ENCODE peak calls at places on chromosomes 6 and 20, in eight cellular contexts. Q is ovary, D is tibial nerve, C is PC-3, T is fibroblast of lung, N is astrocyte of the spinal cord, L is nephron progenitor cell, U is glutamatergic neuron. X is an unnamed sample.
A peak's percentile ranks its signal among the peaks of the same experiment; 100 is the strongest.

GRCh38 chr6:30544666-30545272 is 11.5 kb downstream of the GNL1 start:
- DNase-seq in Q (no peak), D (no peak), C (peak; percentile 84), T (peak; percentile 66), N (peak; percentile 77), L (peak; percentile 14), U (no peak), X (peak; percentile 53)

GRCh38 chr6:33757113-33757512 is 10.4 kb upstream of the IP6K3 start:
- DNase-seq in Q (no peak), D (no peak), C (no peak), T (no peak), N (no peak), L (no peak), U (no peak), X (no peak)

GRCh38 chr6:108875161-108875555 is 26.9 kb downstream of the ARMC2 start:
- DNase-seq in Q (no peak), D (no peak), C (no peak), T (no peak), N (no peak), L (no peak), U (no peak), X (no peak)

GRCh38 chr6:150203378-150203777 is 60.5 kb downstream of the PPP1R14C start:
- DNase-seq in Q (no peak), D (no peak), C (no peak), T (no peak), N (no peak), L (no peak), U (no peak), X (no peak)

GRCh38 chr6:140566706-140567330 is 1192.4 kb upstream of the CITED2 start:
- DNase-seq in Q (no peak), D (no peak), C (peak; percentile 22), T (peak; percentile 82), N (peak; percentile 71), L (no peak), U (no peak), X (no peak)

GRCh38 chr6:168618546-168619315 is 177.7 kb downstream of the SMOC2 start:
- DNase-seq in Q (no peak), D (no peak), C (no peak), T (no peak), N (no peak), L (no peak), U (no peak), X (no peak)

GRCh38 chr6:44422534-44422933 is 35.0 kb downstream of the CDC5L start:
- DNase-seq in Q (no peak), D (no peak), C (no peak), T (no peak), N (no peak), L (no peak), U (no peak), X (no peak)

GRCh38 chr6:157343732-157344131 is 20.4 kb upstream of the TMEM242 start:
- DNase-seq in Q (no peak), D (no peak), C (no peak), T (no peak), N (no peak), L (no peak), U (no peak), X (no peak)

GRCh38 chr6:14985366-14985765 is 260.5 kb upstream of the JARID2 start:
- DNase-seq in Q (no peak), D (no peak), C (no peak), T (no peak), N (no peak), L (no peak), U (no peak), X (no peak)

GRCh38 chr20:11426938-11427337 is 490.8 kb upstream of the BTBD3 start:
- DNase-seq in Q (no peak), D (no peak), C (no peak), T (no peak), N (no peak), L (no peak), U (no peak), X (no peak)

GRCh38 chr6:159590794-159591193 is 102.2 kb downstream of the SOD2 start:
- DNase-seq in Q (no peak), D (no peak), C (no peak), T (no peak), N (no peak), L (no peak), U (no peak), X (no peak)

GRCh38 chr20:59997886-59998285 is 39.7 kb downstream of the CDH26 start:
- DNase-seq in Q (no peak), D (no peak), C (no peak), T (no peak), N (no peak), L (no peak), U (no peak), X (no peak)

GRCh38 chr20:59996112-59996511 is 37.9 kb downstream of the CDH26 start:
- DNase-seq in Q (no peak), D (no peak), C (peak; percentile 35), T (no peak), N (no peak), L (no peak), U (no peak), X (no peak)

GRCh38 chr20:59993736-59994484 is 35.7 kb downstream of the CDH26 start:
- DNase-seq in Q (no peak), D (no peak), C (no peak), T (no peak), N (no peak), L (no peak), U (no peak), X (no peak)

GRCh38 chr20:59992531-59992930 is 34.3 kb downstream of the CDH26 start:
- DNase-seq in Q (no peak), D (no peak), C (peak; percentile 46), T (no peak), N (no peak), L (no peak), U (no peak), X (no peak)

GRCh38 chr20:59994697-59995122 is 36.5 kb downstream of the CDH26 start:
- DNase-seq in Q (no peak), D (no peak), C (peak; percentile 92), T (no peak), N (no peak), L (peak; percentile 30), U (no peak), X (no peak)
- TF ChIP-seq CTCF in Q (no peak), D (no peak), C (no peak), T (no peak), N (no peak), L (no peak), U (no peak), X (no peak)

GRCh38 chr20:44532248-44532980 is 10.5 kb upstream of the SERINC3 start:
- DNase-seq in Q (peak; percentile 28), D (peak; percentile 43), C (peak; percentile 25), T (no peak), N (no peak), L (no peak), U (no peak), X (no peak)
- TF ChIP-seq CTCF in Q (no peak), D (no peak), C (no peak), T (no peak), N (no peak), L (no peak), U (no peak), X (no peak)

GRCh38 chr20:61980647-61981583 is 84.8 kb downstream of the TAF4 start:
- DNase-seq in Q (no peak), D (peak; percentile 12), C (peak; percentile 66), T (no peak), N (peak; percentile 22), L (peak; percentile 33), U (no peak), X (no peak)
- TF ChIP-seq CTCF in Q (no peak), D (peak; percentile 58), C (peak; percentile 86), T (peak; percentile 7), N (peak; percentile 86), L (peak; percentile 35), U (peak; percentile 19), X (no peak)

DNA sequence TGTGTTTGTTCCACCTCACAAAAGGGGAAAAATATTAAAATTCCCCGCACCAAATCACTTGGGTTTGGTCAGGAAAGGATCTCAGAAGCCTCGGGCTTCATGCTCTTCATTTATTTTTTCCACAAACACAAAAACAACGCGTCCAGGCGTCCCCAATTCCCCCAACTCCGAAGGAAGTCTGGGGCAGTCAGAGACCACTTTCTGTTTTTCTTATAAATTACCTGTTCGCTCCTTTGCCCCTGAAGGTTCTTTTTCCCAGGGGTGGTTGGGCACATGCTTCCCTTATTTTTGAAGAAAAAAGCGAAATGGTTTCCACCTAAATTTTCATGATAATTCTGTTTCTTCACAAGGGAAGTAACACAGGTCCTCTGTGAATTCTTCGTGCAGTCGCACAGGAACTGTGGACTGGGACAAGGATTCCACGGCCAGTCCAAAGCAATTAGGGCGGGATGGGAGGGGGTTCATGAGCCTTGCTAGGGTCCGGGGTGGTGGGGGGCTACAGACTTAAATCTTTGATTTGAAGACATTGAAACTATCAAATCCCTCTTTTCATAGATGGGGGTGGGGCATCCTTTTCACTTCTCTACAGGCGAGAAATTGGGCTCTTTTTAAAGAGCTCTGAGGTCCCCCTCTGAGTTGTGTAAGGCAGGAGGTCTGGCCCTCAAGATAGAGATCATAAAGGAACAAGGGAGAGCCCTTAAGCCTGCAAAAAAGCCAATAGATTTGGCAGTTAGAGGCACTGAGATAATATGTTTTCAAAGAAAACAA is 30.5 kb upstream of the HFE start:
- DNase-seq in Q (peak; percentile 30), D (peak; percentile 27), C (peak; percentile 48), T (peak; percentile 14), N (peak; percentile 59), L (no peak), U (no peak), X (no peak)
- TF ChIP-seq CTCF in Q (no peak), D (no peak), C (no peak), T (no peak), N (no peak), L (no peak), U (no peak), X (no peak)

DNA sequence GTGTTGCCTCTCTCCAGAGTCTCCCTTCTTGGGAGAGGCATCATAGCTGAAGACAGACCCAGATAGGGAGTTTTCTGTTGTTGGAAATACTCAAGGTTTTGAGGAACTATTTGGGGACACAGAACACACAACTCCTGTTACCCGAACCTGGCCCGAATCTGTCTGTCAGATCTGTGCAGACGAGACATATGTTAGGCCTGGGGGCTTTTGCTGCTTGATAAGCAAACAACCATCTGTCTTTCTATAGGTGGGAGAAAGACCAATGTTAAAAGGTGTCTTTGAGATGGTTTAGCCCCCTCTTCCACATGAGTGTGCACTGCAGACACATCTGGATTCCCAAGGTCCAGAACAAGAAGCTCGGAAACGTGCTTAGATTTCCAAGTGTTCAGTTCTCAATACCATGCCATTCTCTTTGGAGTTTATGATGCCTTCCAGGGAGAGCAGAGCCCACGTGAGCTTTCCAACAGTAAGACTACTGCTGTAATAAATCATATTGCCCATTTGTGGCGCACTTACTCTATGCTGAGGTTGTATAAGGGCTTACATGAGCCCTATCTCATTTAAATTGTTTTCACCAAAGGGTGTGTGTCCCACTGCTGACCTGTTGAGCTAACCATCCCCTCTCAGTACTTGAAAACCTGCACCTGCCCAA is 3.8 kb upstream of the STX16 start:
- DNase-seq in Q (no peak), D (no peak), C (no peak), T (no peak), N (no peak), L (no peak), U (no peak), X (no peak)
- TF ChIP-seq CTCF in Q (no peak), D (no peak), C (no peak), T (no peak), N (no peak), L (no peak), U (no peak), X (peak; percentile 10)

DNA sequence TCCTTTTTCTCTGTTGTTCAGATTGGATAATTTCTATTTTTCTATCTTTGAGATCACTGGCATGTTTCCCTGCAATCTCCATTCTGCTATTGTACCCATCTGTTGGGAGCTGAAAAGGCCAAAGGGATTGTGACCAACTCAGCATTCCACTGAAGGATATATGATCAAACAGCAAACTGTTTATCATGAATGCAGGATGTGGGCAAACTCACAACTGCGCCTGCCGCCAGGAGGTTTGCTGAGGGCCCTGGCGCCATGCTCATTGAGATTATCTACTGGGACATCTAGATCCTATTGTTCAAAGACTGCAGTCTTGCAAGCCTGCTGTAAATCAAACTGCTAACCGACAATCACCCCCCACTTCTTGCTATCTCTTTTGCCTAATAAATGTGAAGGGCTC is 3.8 kb upstream of the FKBP1A start:
- DNase-seq in Q (no peak), D (no peak), C (no peak), T (no peak), N (no peak), L (no peak), U (no peak), X (no peak)
- TF ChIP-seq CTCF in Q (no peak), D (no peak), C (no peak), T (no peak), N (no peak), L (no peak), U (no peak), X (no peak)

X was measured in GM10248.